ENCODE peak calls at places on chromosomes 12 and 14, in five cellular contexts. J is HEK293T, R is GM12878, U is HepG2, E is H1. N is an unnamed sample.

GRCh38 chr12:27493260-27493935 is 30.6 kb upstream of the PPFIBP1 start:
- DNase-seq in J (no peak), R (no peak), U (no peak), E (no peak), N (no peak)

GRCh38 chr12:88833641-88834116 is 253.4 kb upstream of the KITLG start:
- DNase-seq in J (no peak), R (no peak), U (no peak), E (no peak), N (no peak)

GRCh38 chr12:2891240-2892053 is 756 bp downstream of the TULP3 start:
- DNase-seq in J (peak; percentile 36), R (no peak), U (peak; percentile 35), E (no peak), N (peak; percentile 75)

GRCh38 chr12:92038476-92038875 is 107.2 kb downstream of the BTG1 start:
- DNase-seq in J (no peak), R (no peak), U (no peak), E (no peak), N (no peak)

GRCh38 chr12:121709478-121709890 is 3.1 kb upstream of the TMEM120B start:
- DNase-seq in J (no peak), R (no peak), U (peak; percentile 54), E (no peak), N (no peak)

GRCh38 chr14:93161411-93161940 is 23.2 kb downstream of the MOAP1 start:
- DNase-seq in J (no peak), R (no peak), U (no peak), E (no peak), N (no peak)

GRCh38 chr14:76653875-76654572 is 107.2 kb upstream of the VASH1 start:
- DNase-seq in J (no peak), R (no peak), U (peak; percentile 76), E (no peak), N (no peak)

GRCh38 chr12:4496145-4496838 is 42.4 kb upstream of the RAD51AP1 start:
- DNase-seq in J (no peak), R (peak; percentile 20), U (no peak), E (no peak), N (no peak)

GRCh38 chr12:17151917-17152316 is 546.0 kb upstream of the LMO3 start:
- DNase-seq in J (no peak), R (no peak), U (peak; percentile 1), E (no peak), N (no peak)

GRCh38 chr12:13099910-13100609 is 3.4 kb downstream of the GSG1 start:
- DNase-seq in J (no peak), R (no peak), U (no peak), E (no peak), N (no peak)

GRCh38 chr12:66066071-66066928 is 64.2 kb downstream of the LLPH start:
- DNase-seq in J (peak; percentile 62), R (peak; percentile 75), U (peak; percentile 78), E (no peak), N (no peak)

GRCh38 chr12:27996761-27997160 is 24.2 kb upstream of the PTHLH start:
- DNase-seq in J (no peak), R (no peak), U (no peak), E (no peak), N (peak; percentile 32)

GRCh38 chr14:70885343-70886014 is 21.8 kb upstream of the PCNX1 start:
- DNase-seq in J (no peak), R (no peak), U (no peak), E (no peak), N (no peak)

GRCh38 chr14:24839617-24840203 is 205.7 kb upstream of the GZMB start:
- DNase-seq in J (no peak), R (no peak), U (peak; percentile 99), E (no peak), N (no peak)

GRCh38 chr14:99266181-99267178 is 5.5 kb downstream of the BCL11B start:
- DNase-seq in J (peak; percentile 74), R (no peak), U (peak; percentile 24), E (peak; percentile 89), N (no peak)

GRCh38 chr12:88585054-88585453 is 4.8 kb upstream of the KITLG start:
- DNase-seq in J (no peak), R (no peak), U (no peak), E (no peak), N (no peak)

GRCh38 chr14:68774771-68775613 is 17.9 kb downstream of the ZFP36L1 start:
- DNase-seq in J (no peak), R (no peak), U (peak; percentile 78), E (no peak), N (no peak)

GRCh38 chr12:124684496-124684895 is 117.1 kb upstream of the NCOR2 start:
- DNase-seq in J (no peak), R (no peak), U (no peak), E (no peak), N (no peak)

GRCh38 chr14:100426331-100426730 is 103.2 kb downstream of the SLC25A47 start:
- DNase-seq in J (no peak), R (no peak), U (no peak), E (no peak), N (no peak)

GRCh38 chr14:74502236-74503019 is 8.9 kb downstream of the ISCA2 start:
- DNase-seq in J (peak; percentile 59), R (no peak), U (peak; percentile 50), E (no peak), N (peak; percentile 33)

GRCh38 chr12:91769736-91770135 is 375.9 kb downstream of the BTG1 start:
- DNase-seq in J (no peak), R (no peak), U (no peak), E (no peak), N (peak; percentile 28)

GRCh38 chr12:4780624-4781023 is 60.4 kb downstream of the GALNT8 start:
- DNase-seq in J (no peak), R (no peak), U (no peak), E (no peak), N (no peak)

GRCh38 chr14:72824051-72824450 is 69.8 kb downstream of the DPF3 start:
- DNase-seq in J (no peak), R (no peak), U (no peak), E (no peak), N (no peak)

GRCh38 chr14:71022939-71023338 is 115.7 kb downstream of the PCNX1 start:
- DNase-seq in J (no peak), R (peak; percentile 7), U (no peak), E (no peak), N (no peak)

GRCh38 chr14:88454886-88455285 is 69.4 kb downstream of the SPATA7 start:
- DNase-seq in J (no peak), R (no peak), U (no peak), E (no peak), N (no peak)

GRCh38 chr12:131363416-131363815 is 347.5 kb upstream of the SFSWAP start:
- DNase-seq in J (no peak), R (no peak), U (no peak), E (no peak), N (no peak)

GRCh38 chr12:82996168-82996812 is 309.6 kb downstream of the TMTC2 start:
- DNase-seq in J (no peak), R (no peak), U (no peak), E (no peak), N (no peak)

GRCh38 chr12:31820832-31821231 is 92.0 kb upstream of the AMN1 start:
- DNase-seq in J (no peak), R (no peak), U (no peak), E (no peak), N (no peak)

GRCh38 chr14:73887116-73887490 is 444 bp downstream of the ZNF410 start:
- DNase-seq in J (peak; percentile 29), R (no peak), U (peak; percentile 25), E (no peak), N (no peak)

DNA sequence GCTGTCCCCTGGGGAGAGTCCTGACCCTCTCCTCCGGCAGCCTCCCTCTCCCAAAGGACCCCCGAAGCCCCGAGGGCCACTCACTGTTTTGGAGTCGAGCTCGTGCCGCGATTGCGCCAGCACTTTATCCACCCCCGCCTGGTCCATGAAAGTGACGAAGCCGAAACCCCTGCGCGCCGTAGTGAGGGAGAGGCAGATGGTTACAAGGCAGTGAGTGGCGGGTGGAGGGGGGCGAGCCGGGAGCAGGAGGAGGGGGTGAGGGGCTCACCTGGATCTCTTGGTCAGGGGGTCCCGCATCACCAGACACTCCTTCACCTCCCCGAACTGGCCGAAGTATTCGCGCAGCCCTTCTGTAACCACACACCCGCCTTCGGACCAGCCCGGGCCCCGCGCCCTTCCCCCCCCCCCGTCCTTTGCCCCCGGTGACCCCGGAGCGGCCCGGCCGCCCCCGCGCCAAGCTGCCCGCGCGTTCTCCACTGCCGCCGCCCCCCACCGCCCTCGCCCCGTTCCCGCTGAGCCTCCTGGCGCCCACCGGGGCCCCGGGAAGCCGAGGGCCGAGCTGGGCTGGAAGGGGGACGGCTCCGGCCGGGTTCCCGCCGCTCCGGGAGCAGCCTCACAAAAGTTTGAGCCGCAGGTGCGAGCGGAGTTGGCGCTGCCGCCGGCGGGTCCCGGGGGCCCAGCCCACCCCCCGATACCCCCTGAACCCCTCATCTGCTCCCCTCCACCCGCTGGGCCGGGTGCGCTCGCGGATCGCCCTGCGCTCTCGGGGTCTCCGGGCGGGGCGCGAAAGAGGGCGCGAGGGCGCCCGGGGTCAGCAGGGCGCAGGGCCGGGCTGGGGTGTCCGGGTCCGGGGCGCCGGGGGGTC is 808 bp downstream of the MSI1 start:
- DNase-seq in J (peak; percentile 26), R (no peak), U (no peak), E (no peak), N (no peak)
- TF ChIP-seq SUZ12 in J (no peak), R (peak; percentile 70), U (no peak), E (no peak), N (no peak)

GRCh38 chr14:37153483-37153882 is 18.9 kb downstream of the SLC25A21 start:
- DNase-seq in J (no peak), R (no peak), U (no peak), E (no peak), N (no peak)

GRCh38 chr14:37153005-37153404 is 19.4 kb downstream of the SLC25A21 start:
- DNase-seq in J (no peak), R (no peak), U (no peak), E (no peak), N (no peak)

GRCh38 chr14:37157987-37158386 is 14.4 kb downstream of the SLC25A21 start:
- DNase-seq in J (no peak), R (no peak), U (no peak), E (no peak), N (no peak)
- TF ChIP-seq SUZ12 in J (no peak), R (no peak), U (no peak), E (no peak), N (no peak)

DNA sequence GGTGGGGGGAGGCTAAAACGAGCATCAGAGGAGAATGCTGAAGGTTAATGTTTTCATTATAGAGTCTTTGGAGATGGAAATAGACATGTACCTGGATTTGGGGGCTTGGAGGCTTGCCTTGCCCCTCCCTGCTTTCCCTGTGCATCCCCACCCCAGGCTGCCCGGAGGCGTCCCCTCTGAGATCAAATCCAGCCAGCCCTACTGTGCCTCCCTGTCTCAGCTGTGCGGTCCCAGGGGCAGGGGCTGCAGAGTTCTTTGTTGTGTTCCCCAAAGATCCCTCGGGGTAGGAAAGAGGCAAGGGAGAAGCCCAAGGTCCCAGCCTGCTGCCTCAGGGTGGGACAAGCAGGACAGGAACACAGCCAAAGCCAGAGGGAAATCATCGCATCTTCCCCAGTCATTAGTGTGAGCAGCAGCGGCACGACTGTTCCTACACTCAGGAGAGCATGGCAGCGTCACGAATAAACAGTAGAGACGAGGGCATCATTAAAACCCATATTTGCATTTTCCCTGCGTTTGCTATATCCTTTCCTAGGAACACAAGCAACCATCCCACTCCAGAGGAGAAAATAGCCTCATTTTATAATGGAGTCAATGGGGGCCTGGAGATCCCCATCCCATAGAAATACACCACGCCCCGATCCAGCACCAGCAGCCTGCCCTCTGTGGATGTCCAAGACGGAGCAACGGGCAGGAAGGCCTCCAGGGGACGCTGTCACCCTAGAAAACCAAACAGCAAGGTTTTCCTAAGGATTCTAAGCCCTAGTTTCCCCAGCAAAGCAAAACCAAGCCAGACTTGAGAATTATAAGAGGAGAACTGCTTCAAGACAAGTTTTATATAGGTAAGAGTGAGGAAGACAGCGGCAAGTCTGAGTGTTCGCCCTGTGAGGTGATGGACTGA is 32.4 kb downstream of the ANO2 start:
- DNase-seq in J (peak; percentile 50), R (no peak), U (no peak), E (peak; percentile 88), N (peak; percentile 77)
- TF ChIP-seq SUZ12 in J (no peak), R (no peak), U (no peak), E (no peak), N (no peak)

GRCh38 chr14:94863366-94863765 is 93.5 kb upstream of the GSC start:
- DNase-seq in J (no peak), R (no peak), U (no peak), E (no peak), N (no peak)
- TF ChIP-seq SUZ12 in J (no peak), R (no peak), U (no peak), E (no peak), N (no peak)

N was measured in NT2/D1.